ENCODE peak calls at places on chromosomes 2 and 18, in eight cellular contexts. B is H54; E is heart right ventricle; Q is ELR; V is right lobe of liver; X is effector memory CD8-positive, alpha-beta T cell; D is uterus; T is NCI-H1105 treated with DMSO at 0.1 percent for 48 hours. Y is an unnamed sample.

GRCh38 chr2:17593841-17594482 is 53.5 kb downstream of the VSNL1 start:
- DNase-seq in E (no peak), T (no peak), X (no peak), B (no peak), Q (no peak), V (no peak), D (no peak), Y (no peak)

GRCh38 chr2:134917219-134917957 is 1.2 kb upstream of the CCNT2 start:
- DNase-seq in Q (no peak), D (peak), X (peak), E (peak), B (no peak), T (peak), V (peak), Y (no peak)

GRCh38 chr2:33372940-33373553 is 103.4 kb upstream of the RASGRP3 start:
- DNase-seq in D (no peak), Q (peak), X (peak), E (no peak), B (no peak), V (no peak), T (peak), Y (peak)

GRCh38 chr2:228675042-228675441 is 493.6 kb upstream of the SPHKAP start:
- DNase-seq in X (no peak), E (no peak), D (no peak), B (no peak), V (no peak), T (no peak), Q (peak), Y (no peak)

GRCh38 chr2:173851256-173851655 is 113.9 kb downstream of the SP3 start:
- DNase-seq in T (no peak), X (no peak), Q (no peak), V (peak), D (peak), E (peak), B (no peak), Y (no peak)

GRCh38 chr2:102698369-102699111 is 63.3 kb upstream of the TMEM182 start:
- DNase-seq in T (peak), V (no peak), X (no peak), Q (peak), D (no peak), E (no peak), B (no peak), Y (no peak)

GRCh38 chr2:1746174-1747064 is 2.1 kb upstream of the PXDN start:
- DNase-seq in Q (no peak), E (no peak), B (no peak), T (no peak), X (no peak), V (no peak), D (no peak), Y (no peak)

GRCh38 chr2:39996653-39997080 is 217.6 kb upstream of the THUMPD2 start:
- DNase-seq in T (no peak), B (no peak), Q (peak), D (no peak), E (no peak), V (no peak), X (no peak), Y (no peak)

GRCh38 chr18:13219576-13219975 is 1.0 kb downstream of the LDLRAD4 start:
- DNase-seq in D (no peak), Q (no peak), V (no peak), E (no peak), B (no peak), T (no peak), X (no peak), Y (no peak)

GRCh38 chr18:61949946-61950345 is 57.1 kb upstream of the RNF152 start:
- DNase-seq in D (peak), V (no peak), B (no peak), Q (peak), X (no peak), T (no peak), E (no peak), Y (no peak)

GRCh38 chr2:46331099-46331766 is 34.0 kb downstream of the EPAS1 start:
- DNase-seq in Q (peak), B (no peak), T (no peak), V (peak), X (no peak), E (no peak), D (no peak), Y (no peak)

GRCh38 chr2:132606649-132607048 is 63.4 kb downstream of the LYPD1 start:
- DNase-seq in Q (no peak), D (no peak), B (no peak), T (no peak), V (no peak), X (no peak), E (no peak), Y (no peak)

GRCh38 chr2:233791151-233791882 is 13.2 kb downstream of the MROH2A start:
- DNase-seq in T (no peak), E (no peak), X (no peak), V (no peak), Q (no peak), B (no peak), D (no peak), Y (no peak)

GRCh38 chr2:182951948-182952663 is 85.7 kb upstream of the FRZB start:
- DNase-seq in B (no peak), D (no peak), T (no peak), E (no peak), Q (no peak), X (no peak), V (no peak), Y (no peak)

GRCh38 chr2:42777883-42778805 is 14.2 kb upstream of the OXER1 start:
- DNase-seq in T (no peak), B (no peak), V (no peak), Q (no peak), X (no peak), E (no peak), D (peak), Y (no peak)

GRCh38 chr2:182521453-182522427 is 94.9 kb upstream of the PDE1A start:
- DNase-seq in X (no peak), D (no peak), V (no peak), T (peak), B (no peak), E (no peak), Q (no peak), Y (no peak)

GRCh38 chr2:238130696-238131628 is 7.5 kb upstream of the KLHL30 start:
- DNase-seq in Q (no peak), E (peak), B (no peak), T (no peak), D (no peak), V (peak), X (no peak), Y (no peak)

GRCh38 chr18:44696892-44697291 is 16.2 kb downstream of the SETBP1 start:
- DNase-seq in Q (no peak), D (peak), V (peak), T (no peak), X (no peak), E (no peak), B (no peak), Y (no peak)

GRCh38 chr2:204452464-204453023 is 92.7 kb upstream of the PARD3B start:
- DNase-seq in Q (peak), D (peak), X (no peak), V (no peak), E (no peak), T (peak), B (peak), Y (peak)

GRCh38 chr2:235494716-235495372 is 1.0 kb downstream of the AGAP1 start:
- DNase-seq in B (no peak), Q (peak), V (no peak), T (peak), D (peak), E (peak), X (peak), Y (no peak)

Y was measured in SW 1271.